ENCODE peak calls at places on chromosomes 12 and 14, in four cellular contexts. L is PC-9, I is neural progenitor cell, V is fibroblast of lung. C is an unnamed sample.

GRCh38 chr12:71299541-71300376 is 139.8 kb upstream of the LGR5 start:
- DNase-seq in L (no peak), I (no peak), V (no peak), C (no peak)

GRCh38 chr12:128914908-128915563 is 61.8 kb downstream of the GLT1D1 start:
- DNase-seq in L (no peak), I (no peak), V (no peak), C (no peak)

GRCh38 chr14:52351561-52352491 is 37.7 kb downstream of the PTGER2 start:
- DNase-seq in L (no peak), I (no peak), V (peak; percentile 75), C (no peak)

GRCh38 chr14:76955575-76956252 is 72.8 kb downstream of the IRF2BPL start:
- DNase-seq in L (no peak), I (no peak), V (peak; percentile 39), C (peak; percentile 55)

GRCh38 chr12:4194661-4195060 is 78.9 kb upstream of the CCND2 start:
- DNase-seq in L (no peak), I (no peak), V (no peak), C (no peak)

GRCh38 chr12:26318661-26319068 is 123.3 kb downstream of the SSPN start:
- DNase-seq in L (peak; percentile 59), I (no peak), V (peak; percentile 86), C (no peak)

GRCh38 chr14:52048641-52049204 is 20.1 kb downstream of the NID2 start:
- DNase-seq in L (no peak), I (no peak), V (no peak), C (peak; percentile 7)

GRCh38 chr14:21019377-21019776 is 5.5 kb downstream of the NDRG2 start:
- DNase-seq in L (no peak), I (no peak), V (no peak), C (no peak)

GRCh38 chr12:104747956-104748355 is 210.1 kb downstream of the SLC41A2 start:
- DNase-seq in L (no peak), I (no peak), V (no peak), C (no peak)

GRCh38 chr12:12540261-12541013 is 22.2 kb downstream of the DUSP16 start:
- DNase-seq in L (no peak), I (no peak), V (no peak), C (no peak)

GRCh38 chr14:89650077-89650978 is 233.3 kb upstream of the FOXN3 start:
- DNase-seq in L (no peak), I (no peak), V (peak; percentile 29), C (no peak)

GRCh38 chr12:14931359-14931758 is 7.0 kb downstream of the ERP27 start:
- DNase-seq in L (no peak), I (no peak), V (peak; percentile 28), C (no peak)
- H3K4me1 ChIP-seq in L (peaks cover 92% of the 10 kb centered on the region), I (no peaks in the 10 kb centered on the region), V (peaks cover 3% of the 10 kb centered on the region), C (peaks cover 9% of the 10 kb centered on the region)

GRCh38 chr14:104925214-104925899 is 678 bp downstream of the PLD4 start:
- DNase-seq in L (no peak), I (no peak), V (no peak), C (no peak)
- H2AFZ ChIP-seq in L (no peak overlapping the region), I (no peak overlapping the region), V (no peak overlapping the region), C (no peak overlapping the region)

DNA sequence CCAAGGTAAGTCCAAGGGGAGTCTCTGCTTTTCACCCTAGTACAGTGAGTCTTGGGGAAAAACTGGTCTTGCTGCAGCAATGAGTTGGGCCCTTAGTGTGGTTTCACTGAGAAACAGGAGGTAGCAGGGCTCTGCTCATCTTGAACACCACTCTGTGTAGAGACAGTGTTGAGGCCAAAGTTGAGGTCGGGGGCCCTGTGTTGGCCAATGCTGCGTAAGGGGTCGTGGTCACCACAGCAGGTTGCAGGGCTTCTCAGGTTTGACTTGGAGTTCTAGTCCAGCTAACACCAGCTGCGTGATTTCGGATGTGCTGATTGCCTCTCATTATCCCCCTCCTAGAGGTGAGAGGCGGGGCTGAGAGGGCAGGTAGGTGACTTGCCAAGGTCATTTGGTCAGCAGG is 807.5 kb downstream of the VRK1 start:
- DNase-seq in L (no peak), I (no peak), V (no peak), C (no peak)
- H3K4me3 ChIP-seq in L (no peak overlapping the region), I (no peak overlapping the region), V (no peak overlapping the region), C (no peak overlapping the region)

DNA sequence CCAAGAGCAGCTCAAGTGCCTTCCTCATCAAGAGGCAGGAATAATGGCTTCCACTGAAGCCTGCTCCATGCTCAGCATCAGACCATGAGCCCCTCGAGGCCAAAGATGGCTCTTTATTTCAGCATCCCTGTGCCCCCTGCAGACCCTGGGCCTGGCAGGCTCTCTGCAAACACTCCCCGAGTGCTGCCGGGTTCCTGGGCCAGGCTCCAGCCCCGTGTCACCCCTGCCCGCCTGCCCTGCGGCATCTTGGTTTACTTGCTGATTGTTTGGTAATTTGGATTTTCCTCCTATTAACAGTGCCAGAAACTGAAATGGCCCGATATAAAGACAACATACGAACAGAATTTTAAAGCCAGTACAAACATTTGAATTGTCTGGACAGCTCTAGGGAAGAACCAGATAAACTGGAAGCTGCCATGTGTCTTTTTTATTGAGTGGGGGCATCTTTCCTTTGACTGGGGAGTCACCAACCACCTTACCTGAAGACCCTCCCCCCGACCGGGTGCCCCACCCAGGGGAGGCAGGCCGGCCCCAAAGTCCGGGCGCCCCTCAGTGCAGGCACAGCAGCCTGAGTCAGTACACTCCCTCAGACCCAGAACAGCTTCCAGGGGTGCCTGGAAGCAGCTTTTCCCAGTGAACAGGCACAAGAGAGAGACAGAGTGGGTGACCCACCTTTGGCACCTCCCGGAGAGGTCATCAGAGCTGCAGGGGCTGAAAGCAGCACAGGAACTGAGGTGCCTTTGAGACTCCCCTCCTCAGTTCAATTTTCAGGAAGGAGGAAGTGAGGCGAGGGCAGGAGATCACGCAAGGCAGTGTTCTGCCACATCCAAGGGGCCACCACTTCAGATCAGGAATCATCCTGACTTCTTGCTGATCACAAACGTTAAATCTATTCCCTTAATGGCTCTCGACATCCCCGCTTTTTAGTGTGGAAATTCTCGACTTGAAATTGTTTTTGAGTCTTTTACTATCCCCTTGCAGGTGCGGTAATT is 30.6 kb downstream of the ITPK1 start:
- DNase-seq in L (no peak), I (no peak), V (no peak), C (no peak)
- H3K4me1 ChIP-seq in L (peaks cover 57% of the 10 kb centered on the region), I (peaks cover 24% of the 10 kb centered on the region), V (no peaks in the 10 kb centered on the region), C (peaks cover 15% of the 10 kb centered on the region)

DNA sequence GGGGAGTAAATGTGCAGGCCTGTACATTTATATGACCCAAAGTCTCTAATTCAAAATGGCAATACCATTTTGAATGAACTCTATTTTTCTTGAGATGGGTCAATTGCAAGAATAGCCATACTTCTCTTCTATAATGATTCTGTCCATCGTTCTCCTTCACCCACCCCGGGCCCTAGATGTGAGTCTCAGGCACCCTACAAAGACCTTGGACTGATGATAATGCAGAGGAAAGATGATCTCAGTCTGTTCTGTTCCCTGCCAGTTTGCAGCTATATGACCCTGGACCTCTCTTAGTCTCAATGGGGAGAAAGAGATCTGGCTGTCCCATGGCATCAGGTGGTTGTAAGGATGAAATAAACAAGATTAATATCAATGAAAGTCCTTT is 30.1 kb downstream of the VCPKMT start:
- DNase-seq in L (no peak), I (no peak), V (no peak), C (no peak)
- H2AFZ ChIP-seq in L (no peak overlapping the region), I (no peak overlapping the region), V (no peak overlapping the region), C (peak overlapping the region; percentile 56)

DNA sequence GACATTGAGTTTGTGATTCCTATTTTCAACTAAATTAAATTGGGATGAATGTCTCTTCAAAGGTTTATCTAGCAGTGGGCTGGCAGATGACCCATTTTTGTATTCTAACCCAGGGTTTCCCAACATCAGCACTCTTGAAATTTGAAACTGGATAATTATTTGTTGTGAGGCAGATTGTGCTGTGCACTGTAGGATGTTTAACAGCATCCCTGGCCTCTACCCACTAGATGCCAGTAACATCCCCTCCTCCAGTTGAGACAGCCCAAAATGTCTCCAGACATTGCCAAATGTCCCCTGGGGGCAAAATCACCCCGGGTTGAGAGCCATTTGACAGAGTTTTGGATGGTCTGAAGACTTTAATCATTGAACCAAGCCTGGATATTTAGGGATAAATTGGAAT is 11.1 kb downstream of the DAAM1 start:
- DNase-seq in L (no peak), I (no peak), V (no peak), C (no peak)
- H3K4me3 ChIP-seq in L (no peak overlapping the region), I (no peak overlapping the region), V (no peak overlapping the region), C (no peak overlapping the region)

DNA sequence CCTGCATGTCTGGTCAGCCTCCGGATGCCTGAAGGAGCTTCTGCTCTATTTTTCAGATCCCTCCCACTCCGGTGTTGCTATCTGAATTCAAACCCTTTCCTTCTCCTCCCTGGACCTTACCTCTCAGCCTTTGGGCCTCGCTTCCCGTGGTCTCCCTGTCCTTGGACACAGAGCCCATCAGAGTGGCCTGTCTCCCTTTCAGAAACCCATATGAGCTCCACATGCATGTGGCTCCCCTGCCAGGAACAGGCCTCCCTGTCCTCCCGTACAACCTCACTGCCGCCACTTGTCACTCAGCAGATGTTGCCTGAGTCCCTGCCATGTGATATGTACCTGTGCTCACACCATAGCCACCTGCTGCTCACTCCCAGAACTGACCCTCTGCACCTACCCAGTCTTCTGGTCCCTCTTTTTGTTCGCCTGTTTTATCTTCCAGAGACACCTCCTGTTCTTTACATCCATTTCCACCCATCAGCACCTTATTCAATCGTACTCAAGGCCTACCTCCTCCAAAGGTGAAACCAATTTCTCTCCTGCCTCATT is 182.5 kb downstream of the ZFP36L1 start:
- DNase-seq in L (no peak), I (no peak), V (no peak), C (no peak)
- H3K4me1 ChIP-seq in L (no peaks in the 10 kb centered on the region), I (peaks cover 32% of the 10 kb centered on the region), V (peaks cover 5% of the 10 kb centered on the region), C (peaks cover 10% of the 10 kb centered on the region)

GRCh38 chr12:97048421-97049035 is 141.5 kb downstream of the NEDD1 start:
- DNase-seq in L (no peak), I (no peak), V (no peak), C (no peak)

GRCh38 chr12:97047361-97047760 is 140.3 kb downstream of the NEDD1 start:
- DNase-seq in L (no peak), I (no peak), V (no peak), C (no peak)

GRCh38 chr12:97046901-97047300 is 139.8 kb downstream of the NEDD1 start:
- DNase-seq in L (no peak), I (no peak), V (no peak), C (no peak)
- H2AFZ ChIP-seq in L (no peak overlapping the region), I (no peak overlapping the region), V (no peak overlapping the region), C (no peak overlapping the region)

C was measured in GM23338.